ENCODE peak calls at places on chromosome 11, in seven cellular contexts. F, J, K, Z, O, W and D are unnamed samples.

GRCh38 chr11:113974741-113975470 is at the start of gene HTR3A:
- DNase-seq in W (peak; percentile 96), F (no peak), J (peak; percentile 48), K (no peak), Z (no peak), O (no peak), D (no peak)

GRCh38 chr11:1499261-1499890 is 12.8 kb upstream of the MOB2 start:
- DNase-seq in F (no peak), J (no peak), Z (no peak), W (no peak), K (no peak), O (no peak), D (no peak)

GRCh38 chr11:36577859-36578258 is 10.1 kb downstream of the RAG1 start:
- DNase-seq in O (no peak), W (no peak), J (no peak), Z (no peak), F (no peak), K (no peak), D (no peak)

GRCh38 chr11:122165972-122166371 is 50.0 kb upstream of the BLID start:
- DNase-seq in F (no peak), W (no peak), K (no peak), J (no peak), Z (peak; percentile 2), O (no peak), D (no peak)

GRCh38 chr11:23399995-23400394 is 539.7 kb upstream of the CCDC179 start:
- DNase-seq in K (no peak), F (no peak), Z (no peak), W (peak; percentile 52), J (no peak), O (no peak), D (no peak)

GRCh38 chr11:105719073-105719846 is 109.4 kb downstream of the GRIA4 start:
- DNase-seq in K (no peak), W (no peak), J (peak; percentile 93), F (no peak), O (peak; percentile 55), Z (peak; percentile 53), D (peak; percentile 11)

GRCh38 chr11:133929401-133930052 is 27.2 kb downstream of the IGSF9B start:
- DNase-seq in J (no peak), W (peak; percentile 65), O (no peak), K (no peak), Z (no peak), F (no peak), D (no peak)

GRCh38 chr11:3215346-3216026 is 3.1 kb downstream of the MRGPRG start:
- DNase-seq in W (peak; percentile 62), O (no peak), K (no peak), Z (no peak), F (no peak), J (no peak), D (no peak)